ENCODE peak calls at places on chromosomes 12 and 14, in eight cellular contexts. One of them, this sample, is unnamed.

GRCh38 chr14:76829650-76830421 is 3.6 kb downstream of the LRRC74A start:
- DNase-seq in fibroblast of lung: no peak
- DNase-seq in glutamatergic neuron: peak; percentile 43
- DNase-seq in spleen: no peak
- DNase-seq in psoas muscle: peak; percentile 21
- DNase-seq in Peyer's patch: no peak
- DNase-seq in ovary: no peak
- DNase-seq in neural crest cell: peak; percentile 45
- DNase-seq in this sample: no peak

GRCh38 chr14:81219821-81220487 is 805 bp downstream of the GTF2A1 start:
- DNase-seq in fibroblast of lung: peak; percentile 19
- DNase-seq in glutamatergic neuron: peak; percentile 54
- DNase-seq in spleen: peak; percentile 91
- DNase-seq in psoas muscle: peak; percentile 47
- DNase-seq in Peyer's patch: peak; percentile 59
- DNase-seq in ovary: peak; percentile 32
- DNase-seq in neural crest cell: peak; percentile 26
- DNase-seq in this sample: peak; percentile 28

GRCh38 chr12:25701290-25701689 is 148.2 kb upstream of the LMNTD1 start:
- DNase-seq in fibroblast of lung: peak; percentile 78
- DNase-seq in glutamatergic neuron: no peak
- DNase-seq in spleen: no peak
- DNase-seq in psoas muscle: no peak
- DNase-seq in Peyer's patch: no peak
- DNase-seq in ovary: no peak
- DNase-seq in neural crest cell: no peak
- DNase-seq in this sample: no peak

GRCh38 chr14:91350813-91351507 is 66.7 kb downstream of the CCDC88C start:
- DNase-seq in fibroblast of lung: no peak
- DNase-seq in glutamatergic neuron: no peak
- DNase-seq in spleen: peak; percentile 64
- DNase-seq in psoas muscle: no peak
- DNase-seq in Peyer's patch: peak; percentile 66
- DNase-seq in ovary: no peak
- DNase-seq in neural crest cell: no peak
- DNase-seq in this sample: no peak

GRCh38 chr14:68695326-68695768 is 97.5 kb downstream of the ZFP36L1 start:
- DNase-seq in fibroblast of lung: peak; percentile 100
- DNase-seq in glutamatergic neuron: no peak
- DNase-seq in spleen: no peak
- DNase-seq in psoas muscle: peak; percentile 63
- DNase-seq in Peyer's patch: peak; percentile 63
- DNase-seq in ovary: peak; percentile 55
- DNase-seq in neural crest cell: no peak
- DNase-seq in this sample: no peak

GRCh38 chr14:31937730-31938346 is 139.3 kb upstream of the ARHGAP5 start:
- DNase-seq in fibroblast of lung: peak; percentile 87
- DNase-seq in glutamatergic neuron: no peak
- DNase-seq in spleen: no peak
- DNase-seq in psoas muscle: peak; percentile 60
- DNase-seq in Peyer's patch: peak; percentile 90
- DNase-seq in ovary: no peak
- DNase-seq in neural crest cell: no peak
- DNase-seq in this sample: no peak

GRCh38 chr14:70514168-70515069 is 20.4 kb downstream of the ADAM20 start:
- DNase-seq in fibroblast of lung: no peak
- DNase-seq in glutamatergic neuron: no peak
- DNase-seq in spleen: no peak
- DNase-seq in psoas muscle: no peak
- DNase-seq in Peyer's patch: no peak
- DNase-seq in ovary: no peak
- DNase-seq in neural crest cell: no peak
- DNase-seq in this sample: no peak

GRCh38 chr12:16605666-16606116 is 271 bp downstream of the LMO3 start:
- DNase-seq in fibroblast of lung: peak; percentile 35
- DNase-seq in glutamatergic neuron: no peak
- DNase-seq in spleen: no peak
- DNase-seq in psoas muscle: no peak
- DNase-seq in Peyer's patch: no peak
- DNase-seq in ovary: no peak
- DNase-seq in neural crest cell: peak; percentile 3
- DNase-seq in this sample: peak; percentile 12

GRCh38 chr14:101235042-101235871 is 326.0 kb upstream of the DIO3 start:
- DNase-seq in fibroblast of lung: peak; percentile 34
- DNase-seq in glutamatergic neuron: peak; percentile 85
- DNase-seq in spleen: no peak
- DNase-seq in psoas muscle: peak; percentile 42
- DNase-seq in Peyer's patch: peak; percentile 70
- DNase-seq in ovary: no peak
- DNase-seq in neural crest cell: peak; percentile 83
- DNase-seq in this sample: peak; percentile 77

GRCh38 chr12:22893878-22894277 is 268.9 kb downstream of the ETNK1 start:
- DNase-seq in fibroblast of lung: no peak
- DNase-seq in glutamatergic neuron: no peak
- DNase-seq in spleen: no peak
- DNase-seq in psoas muscle: no peak
- DNase-seq in Peyer's patch: no peak
- DNase-seq in ovary: no peak
- DNase-seq in neural crest cell: no peak
- DNase-seq in this sample: no peak

GRCh38 chr12:20128926-20129325 is 239.4 kb upstream of the PDE3A start:
- DNase-seq in fibroblast of lung: peak; percentile 26
- DNase-seq in glutamatergic neuron: no peak
- DNase-seq in spleen: no peak
- DNase-seq in psoas muscle: no peak
- DNase-seq in Peyer's patch: no peak
- DNase-seq in ovary: no peak
- DNase-seq in neural crest cell: no peak
- DNase-seq in this sample: no peak

GRCh38 chr12:98431089-98431488 is 84.3 kb upstream of the TMPO start:
- DNase-seq in fibroblast of lung: no peak
- DNase-seq in glutamatergic neuron: no peak
- DNase-seq in spleen: no peak
- DNase-seq in psoas muscle: no peak
- DNase-seq in Peyer's patch: no peak
- DNase-seq in ovary: no peak
- DNase-seq in neural crest cell: no peak
- DNase-seq in this sample: no peak

GRCh38 chr12:4819654-4820053 is 90.1 kb upstream of the KCNA1 start:
- DNase-seq in fibroblast of lung: peak; percentile 42
- DNase-seq in glutamatergic neuron: no peak
- DNase-seq in spleen: no peak
- DNase-seq in psoas muscle: peak; percentile 37
- DNase-seq in Peyer's patch: no peak
- DNase-seq in ovary: no peak
- DNase-seq in neural crest cell: no peak
- DNase-seq in this sample: no peak

GRCh38 chr14:100653409-100653808 is 66.2 kb upstream of the BEGAIN start:
- DNase-seq in fibroblast of lung: no peak
- DNase-seq in glutamatergic neuron: peak; percentile 58
- DNase-seq in spleen: no peak
- DNase-seq in psoas muscle: no peak
- DNase-seq in Peyer's patch: peak; percentile 61
- DNase-seq in ovary: no peak
- DNase-seq in neural crest cell: no peak
- DNase-seq in this sample: peak; percentile 57

GRCh38 chr12:93229494-93230310 is 148.0 kb upstream of the NUDT4 start:
- DNase-seq in fibroblast of lung: peak; percentile 92
- DNase-seq in glutamatergic neuron: no peak
- DNase-seq in spleen: no peak
- DNase-seq in psoas muscle: no peak
- DNase-seq in Peyer's patch: no peak
- DNase-seq in ovary: no peak
- DNase-seq in neural crest cell: no peak
- DNase-seq in this sample: no peak

GRCh38 chr12:126668538-126668937 is 1598.4 kb upstream of the TMEM132C start:
- DNase-seq in fibroblast of lung: peak; percentile 99
- DNase-seq in glutamatergic neuron: no peak
- DNase-seq in spleen: no peak
- DNase-seq in psoas muscle: no peak
- DNase-seq in Peyer's patch: no peak
- DNase-seq in ovary: no peak
- DNase-seq in neural crest cell: no peak
- DNase-seq in this sample: no peak

GRCh38 chr14:45201908-45202307 is 51.1 kb downstream of the MIS18BP1 start:
- DNase-seq in fibroblast of lung: peak; percentile 41
- DNase-seq in glutamatergic neuron: peak; percentile 52
- DNase-seq in spleen: no peak
- DNase-seq in psoas muscle: no peak
- DNase-seq in Peyer's patch: no peak
- DNase-seq in ovary: no peak
- DNase-seq in neural crest cell: no peak
- DNase-seq in this sample: peak; percentile 43

GRCh38 chr12:101599311-101599710 is 4.5 kb downstream of the MYBPC1 start:
- DNase-seq in fibroblast of lung: no peak
- DNase-seq in glutamatergic neuron: no peak
- DNase-seq in spleen: no peak
- DNase-seq in psoas muscle: no peak
- DNase-seq in Peyer's patch: no peak
- DNase-seq in ovary: no peak
- DNase-seq in neural crest cell: no peak
- DNase-seq in this sample: no peak

GRCh38 chr12:51270847-51271518 is 768 bp upstream of the SMAGP start:
- DNase-seq in fibroblast of lung: peak; percentile 90
- DNase-seq in glutamatergic neuron: no peak
- DNase-seq in spleen: no peak
- DNase-seq in psoas muscle: no peak
- DNase-seq in Peyer's patch: no peak
- DNase-seq in ovary: no peak
- DNase-seq in neural crest cell: no peak
- DNase-seq in this sample: no peak

GRCh38 chr14:85601246-85601645 is 71.3 kb downstream of the FLRT2 start:
- DNase-seq in fibroblast of lung: no peak
- DNase-seq in glutamatergic neuron: peak; percentile 73
- DNase-seq in spleen: no peak
- DNase-seq in psoas muscle: no peak
- DNase-seq in Peyer's patch: no peak
- DNase-seq in ovary: no peak
- DNase-seq in neural crest cell: no peak
- DNase-seq in this sample: no peak

DNA sequence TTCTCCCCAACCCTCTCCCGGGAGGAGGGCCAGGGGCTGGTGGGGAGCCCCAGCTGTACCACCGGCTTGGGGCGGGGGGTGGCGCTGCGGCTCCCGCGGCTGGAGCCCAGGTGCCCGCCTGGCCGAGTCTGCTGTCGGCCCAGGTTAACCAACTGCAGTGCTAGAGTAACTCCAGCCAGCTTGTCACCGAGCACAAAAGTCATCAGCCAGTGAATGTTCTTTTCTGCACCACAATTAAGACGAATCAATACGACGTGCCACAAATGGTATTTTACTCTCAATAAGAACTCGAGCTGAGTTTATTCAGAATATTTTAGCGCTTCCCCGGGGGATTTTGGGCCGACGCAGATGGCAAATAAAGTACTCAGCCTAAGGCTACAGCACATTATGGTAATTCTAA is 83.3 kb downstream of the BCL11B start:
- DNase-seq in fibroblast of lung: no peak
- DNase-seq in glutamatergic neuron: peak; percentile 63
- DNase-seq in spleen: no peak
- DNase-seq in psoas muscle: no peak
- DNase-seq in Peyer's patch: no peak
- DNase-seq in ovary: no peak
- DNase-seq in neural crest cell: no peak
- DNase-seq in this sample: peak; percentile 79
- TF ChIP-seq CTCF in fibroblast of lung: no peak
- TF ChIP-seq CTCF in glutamatergic neuron: peak; percentile 63
- TF ChIP-seq CTCF in spleen: no peak
- TF ChIP-seq CTCF in psoas muscle: peak; percentile 28
- TF ChIP-seq CTCF in Peyer's patch: no peak
- TF ChIP-seq CTCF in ovary: no peak
- TF ChIP-seq CTCF in neural crest cell: no peak
- TF ChIP-seq CTCF in this sample: peak; percentile 70

GRCh38 chr12:123801573-123802178 is 39.6 kb downstream of the DNAH10 start:
- DNase-seq in fibroblast of lung: peak; percentile 15
- DNase-seq in glutamatergic neuron: no peak
- DNase-seq in spleen: no peak
- DNase-seq in psoas muscle: no peak
- DNase-seq in Peyer's patch: no peak
- DNase-seq in ovary: no peak
- DNase-seq in neural crest cell: no peak
- DNase-seq in this sample: peak; percentile 34
- TF ChIP-seq CTCF in fibroblast of lung: peak; percentile 48
- TF ChIP-seq CTCF in glutamatergic neuron: peak; percentile 37
- TF ChIP-seq CTCF in spleen: no peak
- TF ChIP-seq CTCF in psoas muscle: peak; percentile 16
- TF ChIP-seq CTCF in Peyer's patch: no peak
- TF ChIP-seq CTCF in ovary: no peak
- TF ChIP-seq CTCF in neural crest cell: peak; percentile 59
- TF ChIP-seq CTCF in this sample: no peak

DNA sequence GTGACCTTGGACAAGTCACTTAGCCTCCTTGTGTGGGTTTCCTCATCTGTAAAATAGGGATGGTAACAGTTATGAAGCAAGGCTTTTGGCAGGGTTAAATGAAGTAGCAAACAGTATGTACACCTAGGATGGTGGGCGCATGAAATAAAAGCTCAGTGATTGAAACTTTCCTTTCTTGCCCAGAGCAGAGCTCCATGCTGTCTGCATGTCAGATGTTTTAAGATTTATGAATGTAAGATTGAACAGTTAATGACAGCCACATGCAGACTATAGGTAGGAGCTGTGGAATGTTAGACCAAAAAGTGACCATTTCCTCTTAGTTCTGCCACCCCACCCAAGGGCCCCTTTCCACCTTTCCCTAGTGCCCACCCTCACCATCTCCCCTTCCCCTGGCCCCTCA is 12.1 kb downstream of the ITGB7 start:
- DNase-seq in fibroblast of lung: no peak
- DNase-seq in glutamatergic neuron: no peak
- DNase-seq in spleen: no peak
- DNase-seq in psoas muscle: no peak
- DNase-seq in Peyer's patch: no peak
- DNase-seq in ovary: no peak
- DNase-seq in neural crest cell: no peak
- DNase-seq in this sample: no peak
- TF ChIP-seq CTCF in fibroblast of lung: no peak
- TF ChIP-seq CTCF in glutamatergic neuron: no peak
- TF ChIP-seq CTCF in spleen: no peak
- TF ChIP-seq CTCF in psoas muscle: no peak
- TF ChIP-seq CTCF in Peyer's patch: no peak
- TF ChIP-seq CTCF in ovary: no peak
- TF ChIP-seq CTCF in neural crest cell: no peak
- TF ChIP-seq CTCF in this sample: no peak

DNA sequence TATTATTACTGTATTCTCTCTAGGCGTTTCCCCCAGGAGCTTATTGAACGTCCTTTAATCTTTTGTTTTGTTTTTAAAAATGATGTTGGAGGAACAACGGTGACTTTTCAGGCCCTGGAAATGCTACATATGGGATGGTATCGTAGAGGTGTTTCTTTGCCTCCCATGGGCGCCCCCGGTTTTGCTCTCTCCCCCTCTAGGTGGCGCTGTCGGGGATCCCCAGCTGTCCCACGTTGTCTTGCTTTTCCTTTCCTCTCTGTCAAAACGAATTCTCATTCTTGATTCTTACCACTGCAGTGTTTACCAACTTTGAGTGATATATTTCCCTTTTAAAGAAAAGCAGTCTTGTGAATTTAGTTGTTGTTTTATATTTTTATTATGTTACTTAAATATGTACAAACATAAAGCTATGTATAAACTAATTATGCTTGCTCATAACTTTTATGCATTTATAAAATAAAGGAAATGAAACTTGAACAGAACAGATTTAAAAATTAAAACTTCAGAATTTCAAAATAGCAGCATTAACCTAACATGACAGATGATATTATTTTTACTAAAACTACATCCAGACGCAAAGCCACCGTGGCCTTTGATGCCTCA is 171.9 kb downstream of the RGS6 start:
- DNase-seq in fibroblast of lung: no peak
- DNase-seq in glutamatergic neuron: peak; percentile 74
- DNase-seq in spleen: no peak
- DNase-seq in psoas muscle: no peak
- DNase-seq in Peyer's patch: no peak
- DNase-seq in ovary: no peak
- DNase-seq in neural crest cell: peak; percentile 43
- DNase-seq in this sample: peak; percentile 69
- TF ChIP-seq CTCF in fibroblast of lung: peak; percentile 28
- TF ChIP-seq CTCF in glutamatergic neuron: peak; percentile 77
- TF ChIP-seq CTCF in spleen: no peak
- TF ChIP-seq CTCF in psoas muscle: peak; percentile 12
- TF ChIP-seq CTCF in Peyer's patch: no peak
- TF ChIP-seq CTCF in ovary: no peak
- TF ChIP-seq CTCF in neural crest cell: peak; percentile 65
- TF ChIP-seq CTCF in this sample: peak; percentile 86

This sample was measured in GM23338.